ENCODE peak calls at places on chromosomes 3 and 15, in eight cellular contexts. R, Z, O, G, C, I, T and F are unnamed samples.
A peak's percentile ranks its signal among the peaks of the same experiment; 100 is the strongest.

GRCh38 chr3:13072239-13073041 is 789 bp downstream of the IQSEC1 start:
- DNase-seq in R (no peak), Z (no peak), O (no peak), G (peak; percentile 43), C (peak; percentile 77), I (no peak), T (no peak), F (peak; percentile 36)

GRCh38 chr15:58797505-58797904 is 26.4 kb downstream of the MINDY2 start:
- DNase-seq in R (no peak), Z (peak; percentile 16), O (no peak), G (no peak), C (no peak), I (no peak), T (no peak), F (no peak)

GRCh38 chr3:167872941-167873340 is 137.4 kb downstream of the SERPINI1 start:
- DNase-seq in R (no peak), Z (no peak), O (peak; percentile 21), G (no peak), C (no peak), I (no peak), T (no peak), F (no peak)

GRCh38 chr15:50024183-50024795 is 94.7 kb downstream of the ATP8B4 start:
- DNase-seq in R (no peak), Z (no peak), O (no peak), G (no peak), C (no peak), I (no peak), T (no peak), F (no peak)

GRCh38 chr3:170493712-170494182 is 75.1 kb downstream of the CLDN11 start:
- DNase-seq in R (peak; percentile 76), Z (no peak), O (no peak), G (no peak), C (no peak), I (no peak), T (no peak), F (no peak)

GRCh38 chr15:25852696-25853524 is 10.2 kb downstream of the ATP10A start:
- DNase-seq in R (peak; percentile 43), Z (no peak), O (no peak), G (no peak), C (no peak), I (no peak), T (no peak), F (no peak)

GRCh38 chr15:92797168-92798052 is 102.7 kb upstream of the CHD2 start:
- DNase-seq in R (no peak), Z (peak; percentile 87), O (peak; percentile 85), G (peak; percentile 52), C (peak; percentile 41), I (no peak), T (peak; percentile 71), F (peak; percentile 40)

GRCh38 chr3:146037697-146038096 is 123.3 kb downstream of the PLOD2 start:
- DNase-seq in R (no peak), Z (no peak), O (no peak), G (no peak), C (no peak), I (no peak), T (no peak), F (no peak)